ENCODE peak calls at places on chromosomes 2 and 18, in four cellular contexts. Y is K562, V is A549, M is NB4. R is an unnamed sample.

GRCh38 chr2:63763336-63764056 is 78.2 kb upstream of the UGP2 start:
- DNase-seq in M (no peak), Y (no peak), V (no peak), R (peak)

GRCh38 chr2:112566104-112566503 is 18.3 kb upstream of the CHCHD5 start:
- DNase-seq in Y (no peak), M (no peak), V (peak), R (no peak)

GRCh38 chr2:237278593-237278992 is 135.4 kb downstream of the COL6A3 start:
- DNase-seq in Y (no peak), M (no peak), V (no peak), R (no peak)

GRCh38 chr18:60693426-60693825 is 320.9 kb upstream of the MC4R start:
- DNase-seq in Y (no peak), M (no peak), V (no peak), R (peak)

GRCh38 chr2:151085101-151085640 is 176.5 kb downstream of the RBM43 start:
- DNase-seq in Y (no peak), V (no peak), M (no peak), R (no peak)

GRCh38 chr2:234564719-234565118 is 67.8 kb upstream of the ARL4C start:
- DNase-seq in M (no peak), Y (no peak), V (no peak), R (no peak)

GRCh38 chr2:98348066-98348561 is 1.9 kb downstream of the CNGA3 start:
- DNase-seq in Y (no peak), M (peak), V (peak), R (no peak)

GRCh38 chr18:55838841-55839240 is 250.8 kb upstream of the TCF4 start:
- DNase-seq in Y (no peak), V (no peak), M (no peak), R (no peak)

GRCh38 chr18:12885500-12885899 is 1.5 kb upstream of the PTPN2 start:
- DNase-seq in M (no peak), V (no peak), Y (peak), R (no peak)

GRCh38 chr2:215105607-215106354 is 32.6 kb downstream of the ABCA12 start:
- DNase-seq in M (no peak), V (peak), Y (no peak), R (peak)

GRCh38 chr2:229519655-229520054 is 194.7 kb downstream of the DNER start:
- DNase-seq in V (no peak), Y (no peak), M (peak), R (peak)

GRCh38 chr2:202237787-202238233 is 587 bp downstream of the SUMO1 start:
- DNase-seq in Y (no peak), V (peak), M (peak), R (peak)

GRCh38 chr2:102143450-102143985 is 972 bp downstream of the IL1R1 start:
- DNase-seq in V (no peak), Y (peak), M (no peak), R (no peak)

GRCh38 chr18:32802606-32803451 is 30.0 kb upstream of the KLHL14 start:
- DNase-seq in M (no peak), Y (no peak), V (no peak), R (no peak)

GRCh38 chr18:24176727-24177416 is 38.0 kb downstream of the CABYR start:
- DNase-seq in M (peak), Y (peak), V (peak), R (peak)

GRCh38 chr2:235639387-235639786 is 145.5 kb downstream of the AGAP1 start:
- DNase-seq in V (peak), M (peak), Y (no peak), R (peak)

GRCh38 chr2:207939342-207940108 is 85.8 kb downstream of the PLEKHM3 start:
- DNase-seq in Y (no peak), V (no peak), M (no peak), R (peak)

GRCh38 chr2:218284106-218284811 is 8.0 kb downstream of the TMBIM1 start:
- DNase-seq in M (peak), Y (peak), V (no peak), R (peak)

GRCh38 chr2:17441790-17442189 is 76.5 kb downstream of the RAD51AP2 start:
- DNase-seq in M (no peak), Y (no peak), V (no peak), R (peak)

GRCh38 chr2:204560902-204561301 is 15.6 kb downstream of the PARD3B start:
- DNase-seq in V (no peak), M (no peak), Y (no peak), R (no peak)

GRCh38 chr2:226187126-226187525 is 612.5 kb downstream of the IRS1 start:
- DNase-seq in Y (no peak), M (no peak), V (no peak), R (no peak)

GRCh38 chr2:149921911-149922616 is 334.5 kb upstream of the MMADHC start:
- DNase-seq in M (no peak), V (no peak), Y (no peak), R (peak)

GRCh38 chr2:71963295-71963694 is 184.4 kb downstream of the CYP26B1 start:
- DNase-seq in Y (no peak), V (no peak), M (no peak), R (peak)

GRCh38 chr2:3301001-3301400 is 76.6 kb downstream of the EIPR1 start:
- DNase-seq in M (no peak), Y (no peak), V (no peak), R (no peak)

GRCh38 chr2:220893411-220893810 is 678.7 kb downstream of the EPHA4 start:
- DNase-seq in Y (no peak), V (no peak), M (no peak), R (peak)

GRCh38 chr2:157627594-157628281 is 926 bp downstream of the ACVR1C start:
- DNase-seq in Y (no peak), V (no peak), M (no peak), R (peak)

GRCh38 chr2:84493494-84493893 is 22.8 kb upstream of the DNAH6 start:
- DNase-seq in M (no peak), Y (no peak), V (peak), R (peak)

GRCh38 chr2:223459328-223459939 is 142.7 kb downstream of the SCG2 start:
- DNase-seq in Y (peak), V (peak), M (peak), R (peak)

GRCh38 chr18:44474596-44474995 is 206.1 kb upstream of the SETBP1 start:
- DNase-seq in M (no peak), Y (no peak), V (no peak), R (no peak)

GRCh38 chr2:240186191-240186725 is 45.8 kb upstream of the OTOS start:
- DNase-seq in V (no peak), Y (no peak), M (no peak), R (no peak)

GRCh38 chr2:178114462-178114861 is 2.2 kb downstream of the RBM45 start:
- DNase-seq in V (no peak), M (no peak), Y (no peak), R (no peak)

GRCh38 chr2:37085731-37086147 is 1.4 kb downstream of the GPATCH11 start:
- DNase-seq in V (peak), M (peak), Y (no peak), R (peak)

GRCh38 chr2:60961457-60961856 is 56.1 kb upstream of the PEX13 start:
- DNase-seq in Y (no peak), V (peak), M (peak), R (peak)

GRCh38 chr2:232588680-232589585 is 38.4 kb downstream of the EIF4E2 start:
- DNase-seq in V (peak), Y (no peak), M (no peak), R (peak)

GRCh38 chr2:79887747-79888374 is 375.0 kb downstream of the CTNNA2 start:
- DNase-seq in M (peak), Y (peak), V (peak), R (peak)

GRCh38 chr18:76697441-76697901 is 124.9 kb upstream of the ZNF236 start:
- DNase-seq in Y (no peak), V (no peak), M (no peak), R (peak)
- H3K4me3 ChIP-seq in Y (no peak), V (no peak), M (no peak), R (no peak)

GRCh38 chr2:70086278-70086837 is 919 bp upstream of the PCBP1 start:
- DNase-seq in M (peak), V (peak), Y (peak), R (peak)

GRCh38 chr2:70086838-70087702 is at the start of gene PCBP1:
- DNase-seq in Y (peak), V (peak), M (peak), R (peak)

GRCh38 chr2:70085711-70086277 is 1.5 kb upstream of the PCBP1 start:
- DNase-seq in Y (no peak), V (no peak), M (no peak), R (no peak)

GRCh38 chr2:70083344-70084156 is 3.7 kb upstream of the PCBP1 start:
- DNase-seq in M (peak), V (peak), Y (peak), R (peak)

DNA sequence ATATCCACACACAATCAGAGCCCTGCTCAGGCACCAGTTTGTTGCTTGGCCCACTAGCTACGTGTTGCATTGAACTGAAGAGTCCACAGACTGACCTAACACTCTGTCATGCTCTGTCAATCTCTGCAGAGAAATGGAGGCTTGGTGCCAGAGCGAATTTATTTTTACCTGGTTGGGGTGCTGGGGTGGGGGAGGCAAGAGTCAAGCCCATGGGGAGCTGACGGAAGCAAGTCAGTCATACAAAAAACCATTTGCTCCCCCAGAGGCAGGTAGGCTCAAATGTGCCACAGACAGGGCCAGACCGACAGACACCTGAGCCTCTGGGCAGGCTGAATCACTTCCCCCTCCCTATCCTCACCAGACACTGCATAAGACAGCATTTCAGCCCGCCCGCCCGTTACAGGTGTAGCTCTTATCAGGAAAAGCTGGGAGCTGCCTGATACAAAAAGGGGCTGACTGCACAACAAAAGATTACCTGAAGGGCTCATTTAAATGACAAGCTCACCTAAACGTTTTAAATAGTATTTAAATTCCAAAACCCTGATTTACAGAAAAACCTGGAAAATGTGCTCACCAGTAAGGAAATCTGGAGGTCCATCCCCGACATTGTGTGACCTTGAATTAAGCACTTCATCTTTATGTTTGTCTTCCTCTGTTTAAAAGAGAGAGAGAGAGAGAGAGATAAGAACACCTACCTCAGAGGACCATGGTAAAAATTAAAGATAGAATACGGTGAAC is 2.1 kb upstream of the PCBP1 start:
- DNase-seq in M (peak), V (no peak), Y (peak), R (peak)
- TF ChIP-seq CTCF in M (no peak), V (no peak), Y (no peak), R (no peak)

GRCh38 chr2:108536133-108536780 is 2.0 kb downstream of the LIMS1 start:
- DNase-seq in Y (no peak), M (peak), V (peak), R (peak)
- H3K4me3 ChIP-seq in Y (peak), M (peak), V (no peak), R (no peak)

GRCh38 chr2:119012345-119013301 is 70.6 kb downstream of the MARCO start:
- DNase-seq in M (no peak), V (no peak), Y (no peak), R (no peak)

GRCh38 chr2:119010336-119010735 is 68.3 kb downstream of the MARCO start:
- DNase-seq in Y (no peak), M (no peak), V (no peak), R (no peak)

GRCh38 chr2:119011162-119011909 is 69.3 kb downstream of the MARCO start:
- DNase-seq in Y (peak), V (peak), M (peak), R (peak)

GRCh38 chr2:119013640-119014039 is 71.6 kb downstream of the MARCO start:
- DNase-seq in Y (no peak), M (peak), V (no peak), R (no peak)

DNA sequence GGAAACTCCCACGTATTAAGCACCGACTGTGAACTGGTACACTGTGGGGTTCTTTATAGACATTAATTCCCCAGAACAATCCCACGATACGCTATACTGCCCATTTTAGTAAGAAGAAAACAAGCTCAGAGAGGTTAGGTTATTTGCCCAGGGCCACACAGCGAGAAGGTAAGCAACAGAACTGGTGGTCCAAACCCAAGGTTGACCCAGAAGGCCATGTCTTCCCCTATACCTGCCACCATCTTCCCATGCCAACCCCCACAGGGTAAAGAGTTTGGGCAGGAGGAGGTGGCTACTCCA is 69.9 kb downstream of the MARCO start:
- DNase-seq in M (no peak), V (no peak), Y (no peak), R (no peak)
- TF ChIP-seq CTCF in M (no peak), V (no peak), Y (no peak), R (no peak)

GRCh38 chr18:35582899-35583558 is 1.5 kb downstream of the GALNT1 start:
- DNase-seq in M (peak), Y (no peak), V (no peak), R (peak)
- H3K4me3 ChIP-seq in M (peak), Y (peak), V (peak), R (peak)

GRCh38 chr18:58391932-58392331 is 237.0 kb downstream of the ALPK2 start:
- DNase-seq in V (no peak), M (no peak), Y (no peak), R (no peak)
- TF ChIP-seq CTCF in V (no peak), M (no peak), Y (no peak), R (no peak)

DNA sequence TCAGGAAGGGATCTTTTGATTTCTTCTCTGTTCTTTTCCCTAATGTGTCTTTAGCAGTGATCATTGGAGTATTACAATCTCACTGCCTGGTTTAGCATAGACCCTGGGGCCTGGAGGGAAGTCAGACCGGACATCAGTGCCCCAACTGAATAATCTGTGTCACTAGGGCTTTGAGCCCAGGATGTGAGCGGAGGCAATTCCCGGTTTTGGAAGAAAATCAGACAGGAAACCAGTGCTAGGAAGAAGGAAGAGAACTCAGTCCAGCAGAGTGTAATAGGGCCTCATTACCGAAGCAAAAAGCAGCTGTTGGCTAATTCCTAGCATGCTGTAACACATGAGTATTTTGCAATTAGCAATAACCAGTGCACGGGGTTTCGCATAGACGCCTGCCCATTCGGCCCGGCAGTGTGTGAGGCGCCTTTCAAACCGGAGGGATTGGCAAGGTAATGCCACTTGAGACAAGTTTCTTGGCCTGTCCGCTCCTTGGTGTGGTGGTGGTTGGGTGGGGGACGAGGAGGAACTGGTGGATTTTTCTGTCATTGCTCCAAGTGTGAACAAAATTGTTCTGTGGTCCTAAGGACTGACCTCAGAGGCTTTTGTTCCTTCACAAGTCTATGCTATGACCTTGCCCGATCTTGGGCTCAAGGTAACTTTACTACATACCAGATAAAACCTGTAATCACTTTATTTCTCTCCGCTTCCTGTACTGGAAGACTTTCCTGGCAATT is 2.8 kb downstream of the FOSL2 start:
- DNase-seq in Y (no peak), V (peak), M (peak), R (peak)
- H3K4me3 ChIP-seq in Y (no peak), V (peak), M (peak), R (peak)

R was measured in epithelial cell of esophagus.